ENCODE peak calls at places on chromosome 17, in five cellular contexts. D, Y, A, J and H are unnamed samples.

GRCh38 chr17:38705523-38705802 is 390 bp downstream of the MLLT6 start:
- DNase-seq in A (no peak), J (no peak), Y (no peak), D (no peak), H (no peak)

GRCh38 chr17:77424585-77425344 is 284.0 kb downstream of the SEC14L1 start:
- DNase-seq in Y (peak), J (no peak), D (no peak), A (no peak), H (no peak)

GRCh38 chr17:55285340-55286301 is 20.9 kb downstream of the HLF start:
- DNase-seq in A (no peak), D (no peak), J (no peak), Y (no peak), H (peak)

GRCh38 chr17:15741624-15742023 is 9.5 kb downstream of the TBC1D26 start:
- DNase-seq in A (no peak), D (no peak), Y (no peak), J (no peak), H (no peak)

GRCh38 chr17:6660765-6661463 is 9.4 kb downstream of the C17orf100 start:
- DNase-seq in D (no peak), Y (no peak), A (no peak), J (no peak), H (no peak)

GRCh38 chr17:75996665-75997590 is 3.7 kb upstream of the CDK3 start:
- DNase-seq in Y (no peak), A (no peak), J (no peak), D (no peak), H (no peak)

GRCh38 chr17:34692932-34693331 is 113.5 kb downstream of the TMEM132E start:
- DNase-seq in Y (no peak), D (no peak), A (no peak), J (no peak), H (no peak)

GRCh38 chr17:1720856-1721386 is 3.6 kb upstream of the WDR81 start:
- DNase-seq in D (peak), Y (no peak), J (peak), A (peak), H (no peak)

GRCh38 chr17:75517277-75517865 is 1.0 kb downstream of the TSEN54 start:
- DNase-seq in J (no peak), Y (no peak), A (no peak), D (no peak), H (no peak)

GRCh38 chr17:38320482-38320881 is 23.3 kb downstream of the GPR179 start:
- DNase-seq in J (no peak), Y (no peak), A (no peak), D (no peak), H (no peak)

GRCh38 chr17:75219815-75220214 is 14.3 kb downstream of the NUP85 start:
- DNase-seq in Y (no peak), A (no peak), J (no peak), D (no peak), H (no peak)

GRCh38 chr17:45081046-45081703 is 20.1 kb downstream of the NMT1 start:
- DNase-seq in A (no peak), J (no peak), Y (no peak), D (no peak), H (no peak)

GRCh38 chr17:42296012-42296411 is 7.7 kb downstream of the STAT5A start:
- DNase-seq in A (no peak), J (no peak), Y (no peak), D (no peak), H (no peak)

GRCh38 chr17:71926746-71927398 is 193.9 kb upstream of the SOX9 start:
- DNase-seq in J (no peak), Y (no peak), A (no peak), D (no peak), H (no peak)

GRCh38 chr17:42900460-42901331 is at the start of gene G6PC1:
- DNase-seq in A (no peak), Y (no peak), D (no peak), J (no peak), H (no peak)

GRCh38 chr17:65366102-65366844 is 195.2 kb downstream of the AXIN2 start:
- DNase-seq in A (no peak), Y (no peak), J (no peak), D (no peak), H (no peak)

GRCh38 chr17:30819941-30820705 is 4.4 kb downstream of the CRLF3 start:
- DNase-seq in D (no peak), Y (no peak), A (no peak), J (no peak), H (no peak)

GRCh38 chr17:11900103-11900502 is 97.2 kb downstream of the ZNF18 start:
- DNase-seq in J (no peak), D (no peak), Y (no peak), A (no peak), H (no peak)

GRCh38 chr17:64615025-64615677 is 47.0 kb downstream of the SMURF2 start:
- DNase-seq in Y (no peak), A (no peak), D (no peak), J (no peak), H (no peak)

GRCh38 chr17:62968445-62968923 is 2.4 kb downstream of the TANC2 start:
- DNase-seq in Y (no peak), A (peak), J (peak), D (peak), H (peak)